ENCODE peak calls at places on chromosome 19, in four cellular contexts. X is H9, Q is tibial nerve, A is body of pancreas. F is an unnamed sample.

GRCh38 chr19:30148039-30148438 is 206.0 kb downstream of the URI1 start:
- DNase-seq in Q (no peak), X (no peak), A (no peak), F (no peak)

GRCh38 chr19:34577531-34578101 is 96.1 kb downstream of the WTIP start:
- DNase-seq in A (no peak), Q (no peak), X (peak), F (no peak)

GRCh38 chr19:1651548-1652394 is 644 bp downstream of the TCF3 start:
- DNase-seq in Q (no peak), X (no peak), A (peak), F (no peak)

GRCh38 chr19:615619-616018 is 17.7 kb downstream of the POLRMT start:
- DNase-seq in X (no peak), A (no peak), Q (no peak), F (no peak)

GRCh38 chr19:30106417-30107095 is 164.5 kb downstream of the URI1 start:
- DNase-seq in X (no peak), Q (no peak), A (no peak), F (no peak)

GRCh38 chr19:35224681-35225604 is 3.6 kb downstream of the FAM187B start:
- DNase-seq in X (peak), Q (no peak), A (peak), F (no peak)

GRCh38 chr19:46950526-46951235 is 69.0 kb upstream of the NPAS1 start:
- DNase-seq in X (no peak), Q (no peak), A (no peak), F (no peak)

GRCh38 chr19:8528500-8528899 is 14.5 kb upstream of the ZNF414 start:
- DNase-seq in A (no peak), X (no peak), Q (no peak), F (no peak)

GRCh38 chr19:14563989-14564650 is 7.7 kb downstream of the NDUFB7 start:
- DNase-seq in A (no peak), Q (no peak), X (peak), F (no peak)

GRCh38 chr19:51740356-51740755 is 11.3 kb downstream of the FPR1 start:
- DNase-seq in A (no peak), X (no peak), Q (no peak), F (no peak)

GRCh38 chr19:48987323-48987722 is 5.8 kb downstream of the GYS1 start:
- DNase-seq in X (no peak), A (no peak), Q (no peak), F (no peak)

GRCh38 chr19:10339977-10340376 is 553 bp upstream of the ICAM3 start:
- DNase-seq in X (no peak), Q (no peak), A (no peak), F (no peak)

GRCh38 chr19:10339380-10339960 is at the start of gene ICAM3:
- DNase-seq in X (peak), Q (no peak), A (peak), F (no peak)

GRCh38 chr19:10334340-10335148 is 1.2 kb upstream of the RAVER1 start:
- DNase-seq in X (peak), Q (peak), A (peak), F (peak)

GRCh38 chr19:10335149-10336053 is 2.1 kb upstream of the RAVER1 start:
- DNase-seq in Q (no peak), X (peak), A (no peak), F (no peak)

GRCh38 chr19:10338940-10339339 is 484 bp downstream of the ICAM3 start:
- DNase-seq in A (no peak), Q (no peak), X (no peak), F (no peak)
- H3K27ac ChIP-seq in A (no peak), Q (no peak), X (no peak), F (no peak)

DNA sequence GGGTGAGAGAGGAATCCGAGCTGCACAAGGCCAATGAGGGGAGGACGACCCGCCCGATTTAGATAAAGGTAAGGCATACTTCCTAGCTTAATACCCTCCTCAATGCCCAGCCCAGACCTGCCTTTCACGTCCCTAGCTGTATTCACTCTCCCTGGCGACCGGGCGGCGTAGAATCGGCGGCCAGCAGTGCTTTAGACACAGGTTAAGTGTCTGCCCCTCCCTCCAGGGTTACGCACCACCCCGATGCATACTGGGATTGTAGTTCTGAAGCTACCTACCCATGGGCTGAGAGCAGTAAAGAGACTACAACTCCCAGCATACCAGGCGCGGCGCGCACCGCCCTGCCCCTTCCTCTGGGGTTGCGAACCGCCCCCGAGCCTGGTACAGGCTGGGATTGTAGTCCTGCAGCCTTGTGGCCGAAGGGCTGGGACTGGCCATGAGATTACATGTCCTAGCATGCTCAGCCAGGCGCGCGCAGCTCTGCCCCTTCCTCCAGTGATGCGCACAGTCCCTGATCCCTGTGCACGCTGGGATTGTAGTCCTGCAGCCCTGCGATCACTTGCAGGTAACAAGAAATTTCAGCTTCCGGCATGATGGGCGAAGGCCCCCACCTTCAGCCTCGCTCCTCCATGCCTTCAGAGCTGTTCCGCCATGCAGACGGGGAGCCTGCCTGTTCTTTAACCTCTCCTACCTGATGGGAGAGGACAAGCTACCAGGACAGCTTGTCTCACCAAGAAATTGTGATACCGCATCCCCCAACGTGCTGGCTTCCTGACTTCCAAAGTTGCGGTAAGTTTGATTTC is 43.5 kb upstream of the ZNF14 start:
- DNase-seq in X (peak), A (peak), Q (peak), F (peak)
- TF ChIP-seq CTCF in X (no peak), A (peak), Q (peak), F (no peak)

GRCh38 chr19:13090511-13091231 is 12.0 kb downstream of the LYL1 start:
- DNase-seq in Q (no peak), A (no peak), X (no peak), F (no peak)

GRCh38 chr19:13093407-13094284 is 9.0 kb downstream of the LYL1 start:
- DNase-seq in A (peak), X (peak), Q (peak), F (peak)

GRCh38 chr19:13092608-13093260 is 9.9 kb downstream of the LYL1 start:
- DNase-seq in A (no peak), X (no peak), Q (no peak), F (no peak)

GRCh38 chr19:13091400-13092161 is 11.1 kb downstream of the LYL1 start:
- DNase-seq in A (peak), X (peak), Q (no peak), F (peak)

GRCh38 chr19:13092206-13092605 is 10.5 kb downstream of the LYL1 start:
- DNase-seq in Q (no peak), A (no peak), X (no peak), F (no peak)
- H3K27ac ChIP-seq in Q (peak), A (no peak), X (no peak), F (peak)

DNA sequence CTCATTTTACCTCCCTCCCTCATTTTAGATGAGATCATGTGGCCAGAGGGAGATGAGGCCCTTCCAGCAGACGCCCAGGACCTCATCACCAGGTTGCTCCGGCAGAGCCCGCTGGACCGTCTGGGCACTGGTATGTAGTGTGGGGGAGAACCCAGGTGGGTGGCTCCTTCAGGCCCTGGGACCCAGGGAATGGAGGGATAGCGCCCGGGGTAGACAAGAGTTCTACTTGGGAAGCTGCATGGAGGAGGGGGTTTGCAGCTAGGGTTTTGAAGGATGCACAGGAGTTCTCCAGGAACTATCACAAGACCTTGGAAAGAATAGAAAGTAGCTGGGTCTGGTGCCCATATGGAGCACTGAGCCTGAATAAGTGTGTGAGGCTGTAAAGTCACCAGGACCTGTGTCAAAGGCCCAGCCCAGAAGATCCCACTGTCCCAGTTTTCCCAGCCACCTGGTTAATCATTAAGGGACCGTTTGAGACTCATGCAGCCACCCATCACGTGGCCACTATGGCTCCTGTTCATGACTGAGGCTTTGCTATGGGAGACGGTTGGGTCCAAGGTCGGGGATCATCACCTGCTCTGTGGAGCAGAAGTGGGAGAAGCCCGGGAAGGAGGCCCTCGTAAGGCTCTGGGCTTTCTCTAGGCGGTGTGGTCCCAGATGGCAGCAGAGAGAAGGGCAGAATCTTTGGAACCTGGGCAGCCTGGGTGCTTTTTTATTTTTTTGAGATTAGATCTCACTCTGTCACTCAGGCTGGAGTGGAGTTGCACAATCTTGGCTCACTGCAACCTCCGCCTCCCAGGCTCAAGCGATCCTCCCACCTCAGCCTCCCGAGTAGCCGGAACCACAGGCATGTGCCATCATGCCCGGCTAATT is 17.0 kb upstream of the PIK3R2 start:
- DNase-seq in Q (no peak), A (peak), X (no peak), F (no peak)
- TF ChIP-seq CTCF in Q (no peak), A (no peak), X (no peak), F (no peak)

GRCh38 chr19:41398042-41398403 is 405 bp downstream of the BCKDHA start:
- DNase-seq in Q (no peak), A (no peak), X (no peak), F (no peak)
- H3K27ac ChIP-seq in Q (peak), A (peak), X (no peak), F (peak)

DNA sequence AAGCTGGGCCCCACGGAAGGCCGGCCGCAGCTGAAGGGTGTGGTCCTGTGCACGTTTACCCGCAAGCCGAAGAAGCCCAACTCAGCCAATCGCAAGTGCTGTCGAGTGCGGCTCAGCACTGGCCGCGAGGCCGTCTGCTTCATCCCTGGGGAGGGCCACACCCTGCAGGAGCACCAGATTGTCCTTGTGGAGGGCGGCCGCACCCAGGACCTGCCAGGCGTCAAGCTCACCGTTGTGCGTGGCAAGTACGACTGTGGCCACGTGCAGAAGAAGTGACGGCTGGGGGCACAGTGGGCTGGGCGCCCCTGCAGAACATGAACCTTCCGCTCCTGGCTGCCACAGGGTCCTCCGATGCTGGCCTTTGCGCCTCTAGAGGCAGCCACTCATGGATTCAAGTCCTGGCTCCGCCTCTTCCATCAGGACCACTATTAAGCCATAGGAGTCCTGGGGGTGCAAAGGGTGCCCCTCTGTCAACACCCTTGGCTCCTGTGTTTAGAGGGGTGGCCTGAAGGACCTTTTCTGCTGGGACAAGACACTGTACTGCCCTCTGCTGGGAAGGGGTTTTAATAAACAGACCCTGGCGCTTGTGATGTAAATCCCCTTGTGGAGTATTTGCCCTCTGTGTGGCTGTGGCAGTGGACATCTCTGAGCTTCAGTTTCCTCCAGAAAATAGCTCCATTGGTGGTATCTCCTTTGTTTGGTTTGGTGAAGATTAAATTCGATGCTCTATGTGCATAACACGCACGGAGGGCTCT is 1.9 kb downstream of the MRPS12 start:
- DNase-seq in Q (no peak), X (peak), A (peak), F (no peak)
- TF ChIP-seq CTCF in Q (no peak), X (peak), A (peak), F (no peak)

GRCh38 chr19:43674630-43674982 is 4.6 kb upstream of the PLAUR start:
- DNase-seq in X (no peak), A (peak), Q (no peak), F (no peak)

GRCh38 chr19:43675906-43676305 is 5.9 kb upstream of the PLAUR start:
- DNase-seq in Q (no peak), A (no peak), X (no peak), F (no peak)

GRCh38 chr19:43678512-43678911 is 8.5 kb upstream of the PLAUR start:
- DNase-seq in X (no peak), A (no peak), Q (no peak), F (no peak)

GRCh38 chr19:43673702-43674629 is 4.0 kb upstream of the PLAUR start:
- DNase-seq in Q (no peak), X (no peak), A (peak), F (no peak)

DNA sequence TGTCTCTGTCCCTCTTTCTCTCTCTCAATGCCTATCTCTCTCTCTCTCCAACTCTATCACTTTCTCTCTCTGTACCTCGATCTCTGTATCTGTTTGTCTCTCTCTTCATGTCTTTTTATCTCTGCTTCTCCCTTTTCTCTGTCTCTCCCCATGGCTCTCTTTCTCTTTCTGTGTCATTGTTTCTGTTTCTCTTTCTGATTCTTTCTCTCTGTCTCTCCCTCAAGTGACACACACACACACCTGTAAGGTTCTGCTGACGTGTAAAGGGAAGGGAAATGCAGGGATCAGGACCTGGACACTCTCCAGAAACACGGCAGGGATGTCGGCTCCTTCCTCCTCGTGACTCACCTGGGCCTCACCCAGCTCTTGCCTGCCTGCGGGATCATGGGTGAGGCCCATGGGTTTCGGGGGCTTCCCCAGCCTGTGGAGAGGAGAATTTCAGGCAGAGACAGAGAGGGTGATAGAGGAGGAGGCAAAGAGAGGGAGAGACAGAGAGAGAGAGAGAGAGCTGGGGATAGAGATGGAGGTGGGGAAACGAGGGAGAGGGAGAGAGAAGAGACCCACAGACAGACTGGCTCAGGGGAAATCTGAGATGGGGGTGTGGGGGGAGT is 5.4 kb upstream of the PLAUR start:
- DNase-seq in Q (no peak), A (peak), X (no peak), F (no peak)
- H3K27ac ChIP-seq in Q (no peak), A (peak), X (no peak), F (no peak)

F was measured in tibial artery.